ENCODE peak calls at places on chromosomes 7 and 10, in four cellular contexts. H is BJ, C is neuronal stem cell, I is GM20000. Z is an unnamed sample.

GRCh38 chr7:116772423-116772852 is 89.9 kb upstream of the CAPZA2 start:
- DNase-seq in H (peak; percentile 52), C (no peak), I (no peak), Z (no peak)

GRCh38 chr10:43295436-43295835 is 28.6 kb upstream of the RASGEF1A start:
- DNase-seq in H (no peak), C (no peak), I (no peak), Z (no peak)

GRCh38 chr10:129758591-129759021 is 205.5 kb downstream of the EBF3 start:
- DNase-seq in H (no peak), C (no peak), I (no peak), Z (no peak)

GRCh38 chr10:90859321-90859751 is 1.5 kb upstream of the HTR7 start:
- DNase-seq in H (no peak), C (no peak), I (no peak), Z (no peak)

GRCh38 chr10:43260911-43261577 is 5.8 kb downstream of the RASGEF1A start:
- DNase-seq in H (no peak), C (no peak), I (peak; percentile 13), Z (no peak)

GRCh38 chr10:48473704-48474103 is 131.2 kb downstream of the ARHGAP22 start:
- DNase-seq in H (no peak), C (no peak), I (no peak), Z (no peak)

GRCh38 chr7:141558544-141559183 is 7.5 kb downstream of the AGK start:
- DNase-seq in H (peak; percentile 14), C (no peak), I (no peak), Z (no peak)

GRCh38 chr7:122886357-122887081 is at the start of gene CADPS2:
- DNase-seq in H (no peak), C (peak; percentile 83), I (peak; percentile 83), Z (peak; percentile 95)

GRCh38 chr10:112804036-112804435 is 146.0 kb upstream of the TCF7L2 start:
- DNase-seq in H (no peak), C (no peak), I (no peak), Z (no peak)

GRCh38 chr10:113550365-113550764 is 2.5 kb upstream of the HABP2 start:
- DNase-seq in H (no peak), C (no peak), I (peak; percentile 14), Z (peak; percentile 48)

GRCh38 chr7:151141855-151142685 is 25.4 kb downstream of the GBX1 start:
- DNase-seq in H (no peak), C (no peak), I (no peak), Z (no peak)

GRCh38 chr10:10956681-10957225 is 60.9 kb upstream of the CELF2 start:
- DNase-seq in H (no peak), C (no peak), I (no peak), Z (no peak)

GRCh38 chr10:108204528-108205313 is 1040.2 kb upstream of the SORCS1 start:
- DNase-seq in H (no peak), C (peak; percentile 48), I (peak; percentile 31), Z (no peak)

GRCh38 chr7:156795415-156795814 is 97.6 kb downstream of the LMBR1 start:
- DNase-seq in H (no peak), C (no peak), I (no peak), Z (no peak)

GRCh38 chr7:1940402-1940786 is 270.3 kb downstream of the ELFN1 start:
- DNase-seq in H (no peak), C (no peak), I (peak; percentile 95), Z (no peak)

GRCh38 chr7:22154130-22154529 is 202.8 kb downstream of the RAPGEF5 start:
- DNase-seq in H (no peak), C (peak; percentile 33), I (no peak), Z (no peak)

GRCh38 chr10:15266117-15266516 is 97.6 kb upstream of the NMT2 start:
- DNase-seq in H (no peak), C (no peak), I (no peak), Z (no peak)

GRCh38 chr7:99707096-99707495 is 27.3 kb upstream of the CYP3A5 start:
- DNase-seq in H (no peak), C (no peak), I (no peak), Z (no peak)

GRCh38 chr7:88254721-88255120 is 34.9 kb upstream of the SRI start:
- DNase-seq in H (no peak), C (no peak), I (no peak), Z (no peak)

GRCh38 chr10:11678074-11678793 is 63.9 kb upstream of the ECHDC3 start:
- DNase-seq in H (no peak), C (no peak), I (peak; percentile 72), Z (no peak)

GRCh38 chr7:44398506-44398905 is 73.1 kb upstream of the CAMK2B start:
- DNase-seq in H (no peak), C (no peak), I (no peak), Z (no peak)

GRCh38 chr7:12258074-12258473 is 47.0 kb downstream of the TMEM106B start:
- DNase-seq in H (no peak), C (no peak), I (no peak), Z (no peak)

GRCh38 chr7:122429926-122430325 is 125.4 kb upstream of the FEZF1 start:
- DNase-seq in H (no peak), C (no peak), I (no peak), Z (no peak)

GRCh38 chr7:46032353-46032752 is 111.3 kb upstream of the IGFBP3 start:
- DNase-seq in H (no peak), C (no peak), I (no peak), Z (no peak)

GRCh38 chr10:125064681-125065492 is 95.5 kb downstream of the CTBP2 start:
- DNase-seq in H (peak; percentile 66), C (no peak), I (peak; percentile 79), Z (no peak)

GRCh38 chr10:29886299-29886698 is 173.1 kb downstream of the JCAD start:
- DNase-seq in H (no peak), C (no peak), I (no peak), Z (no peak)

GRCh38 chr7:26155531-26156375 is 3.8 kb downstream of the NFE2L3 start:
- DNase-seq in H (no peak), C (no peak), I (no peak), Z (no peak)

GRCh38 chr7:128030999-128031681 is at the start of gene LRRC4:
- DNase-seq in H (no peak), C (peak; percentile 63), I (peak; percentile 82), Z (peak; percentile 56)

GRCh38 chr7:44978511-44979366 is at the start of gene MYO1G:
- DNase-seq in H (no peak), C (no peak), I (peak; percentile 81), Z (no peak)